ENCODE peak calls at places on chromosomes 6 and 20, in nine cellular contexts. One of them, this sample, is unnamed.

GRCh38 chr20:51547951-51548350 is 5.4 kb upstream of the NFATC2 start:
- DNase-seq in cardiac muscle cell: no peak
- DNase-seq in kidney epithelial cell: no peak
- DNase-seq in GM06990: no peak
- DNase-seq in LNCaP clone FGC: no peak
- DNase-seq in OCI-LY7: no peak
- DNase-seq in right atrium auricular region: no peak
- DNase-seq in heart right ventricle: no peak
- DNase-seq in psoas muscle: no peak
- DNase-seq in this sample: no peak

GRCh38 chr20:63942250-63943006 is 13.8 kb downstream of the UCKL1 start:
- DNase-seq in cardiac muscle cell: peak
- DNase-seq in kidney epithelial cell: no peak
- DNase-seq in GM06990: peak
- DNase-seq in LNCaP clone FGC: no peak
- DNase-seq in OCI-LY7: peak
- DNase-seq in right atrium auricular region: no peak
- DNase-seq in heart right ventricle: peak
- DNase-seq in psoas muscle: peak
- DNase-seq in this sample: no peak

GRCh38 chr20:63898882-63899558 is 4.1 kb downstream of the DNAJC5 start:
- DNase-seq in cardiac muscle cell: no peak
- DNase-seq in kidney epithelial cell: no peak
- DNase-seq in GM06990: no peak
- DNase-seq in LNCaP clone FGC: no peak
- DNase-seq in OCI-LY7: no peak
- DNase-seq in right atrium auricular region: peak
- DNase-seq in heart right ventricle: no peak
- DNase-seq in psoas muscle: no peak
- DNase-seq in this sample: no peak

GRCh38 chr6:145151624-145152023 is 583.7 kb downstream of the EPM2A start:
- DNase-seq in cardiac muscle cell: peak
- DNase-seq in kidney epithelial cell: no peak
- DNase-seq in GM06990: no peak
- DNase-seq in LNCaP clone FGC: no peak
- DNase-seq in OCI-LY7: no peak
- DNase-seq in right atrium auricular region: no peak
- DNase-seq in heart right ventricle: no peak
- DNase-seq in psoas muscle: no peak
- DNase-seq in this sample: no peak

GRCh38 chr6:70304611-70305010 is 1.7 kb upstream of the COL9A1 start:
- DNase-seq in cardiac muscle cell: no peak
- DNase-seq in kidney epithelial cell: peak
- DNase-seq in GM06990: no peak
- DNase-seq in LNCaP clone FGC: no peak
- DNase-seq in OCI-LY7: no peak
- DNase-seq in right atrium auricular region: no peak
- DNase-seq in heart right ventricle: no peak
- DNase-seq in psoas muscle: no peak
- DNase-seq in this sample: no peak

GRCh38 chr6:16331328-16332174 is 93.2 kb downstream of the GMPR start:
- DNase-seq in cardiac muscle cell: peak
- DNase-seq in kidney epithelial cell: no peak
- DNase-seq in GM06990: no peak
- DNase-seq in LNCaP clone FGC: peak
- DNase-seq in OCI-LY7: peak
- DNase-seq in right atrium auricular region: no peak
- DNase-seq in heart right ventricle: peak
- DNase-seq in psoas muscle: peak
- DNase-seq in this sample: no peak

GRCh38 chr6:2809015-2809414 is 32.6 kb downstream of the SERPINB1 start:
- DNase-seq in cardiac muscle cell: no peak
- DNase-seq in kidney epithelial cell: no peak
- DNase-seq in GM06990: no peak
- DNase-seq in LNCaP clone FGC: no peak
- DNase-seq in OCI-LY7: no peak
- DNase-seq in right atrium auricular region: no peak
- DNase-seq in heart right ventricle: no peak
- DNase-seq in psoas muscle: no peak
- DNase-seq in this sample: no peak

GRCh38 chr6:129801909-129802308 is 59.2 kb downstream of the TMEM244 start:
- DNase-seq in cardiac muscle cell: no peak
- DNase-seq in kidney epithelial cell: no peak
- DNase-seq in GM06990: no peak
- DNase-seq in LNCaP clone FGC: peak
- DNase-seq in OCI-LY7: no peak
- DNase-seq in right atrium auricular region: no peak
- DNase-seq in heart right ventricle: no peak
- DNase-seq in psoas muscle: no peak
- DNase-seq in this sample: no peak

GRCh38 chr6:117976030-117976651 is 69.1 kb downstream of the SLC35F1 start:
- DNase-seq in cardiac muscle cell: peak
- DNase-seq in kidney epithelial cell: no peak
- DNase-seq in GM06990: no peak
- DNase-seq in LNCaP clone FGC: peak
- DNase-seq in OCI-LY7: peak
- DNase-seq in right atrium auricular region: no peak
- DNase-seq in heart right ventricle: no peak
- DNase-seq in psoas muscle: no peak
- DNase-seq in this sample: no peak

GRCh38 chr20:12591949-12592470 is 416.8 kb upstream of the SPTLC3 start:
- DNase-seq in cardiac muscle cell: no peak
- DNase-seq in kidney epithelial cell: no peak
- DNase-seq in GM06990: no peak
- DNase-seq in LNCaP clone FGC: no peak
- DNase-seq in OCI-LY7: no peak
- DNase-seq in right atrium auricular region: no peak
- DNase-seq in heart right ventricle: no peak
- DNase-seq in psoas muscle: no peak
- DNase-seq in this sample: no peak

GRCh38 chr20:50928469-50928868 is 2.8 kb downstream of the ADNP start:
- DNase-seq in cardiac muscle cell: no peak
- DNase-seq in kidney epithelial cell: no peak
- DNase-seq in GM06990: no peak
- DNase-seq in LNCaP clone FGC: no peak
- DNase-seq in OCI-LY7: no peak
- DNase-seq in right atrium auricular region: no peak
- DNase-seq in heart right ventricle: no peak
- DNase-seq in psoas muscle: no peak
- DNase-seq in this sample: no peak

GRCh38 chr6:107894821-107895396 is 63.1 kb downstream of the SEC63 start:
- DNase-seq in cardiac muscle cell: no peak
- DNase-seq in kidney epithelial cell: no peak
- DNase-seq in GM06990: peak
- DNase-seq in LNCaP clone FGC: peak
- DNase-seq in OCI-LY7: peak
- DNase-seq in right atrium auricular region: no peak
- DNase-seq in heart right ventricle: no peak
- DNase-seq in psoas muscle: no peak
- DNase-seq in this sample: no peak

GRCh38 chr6:114390176-114390575 is 47.4 kb upstream of the HS3ST5 start:
- DNase-seq in cardiac muscle cell: no peak
- DNase-seq in kidney epithelial cell: no peak
- DNase-seq in GM06990: no peak
- DNase-seq in LNCaP clone FGC: no peak
- DNase-seq in OCI-LY7: no peak
- DNase-seq in right atrium auricular region: no peak
- DNase-seq in heart right ventricle: no peak
- DNase-seq in psoas muscle: no peak
- DNase-seq in this sample: no peak

GRCh38 chr20:39676857-39677351 is 714.8 kb downstream of the DHX35 start:
- DNase-seq in cardiac muscle cell: peak
- DNase-seq in kidney epithelial cell: no peak
- DNase-seq in GM06990: no peak
- DNase-seq in LNCaP clone FGC: no peak
- DNase-seq in OCI-LY7: no peak
- DNase-seq in right atrium auricular region: no peak
- DNase-seq in heart right ventricle: no peak
- DNase-seq in psoas muscle: no peak
- DNase-seq in this sample: no peak

GRCh38 chr6:161374971-161375873 is 101.4 kb upstream of the AGPAT4 start:
- DNase-seq in cardiac muscle cell: peak
- DNase-seq in kidney epithelial cell: no peak
- DNase-seq in GM06990: no peak
- DNase-seq in LNCaP clone FGC: peak
- DNase-seq in OCI-LY7: no peak
- DNase-seq in right atrium auricular region: peak
- DNase-seq in heart right ventricle: peak
- DNase-seq in psoas muscle: peak
- DNase-seq in this sample: no peak

GRCh38 chr6:2858678-2859324 is 17.1 kb upstream of the SERPINB1 start:
- DNase-seq in cardiac muscle cell: peak
- DNase-seq in kidney epithelial cell: no peak
- DNase-seq in GM06990: no peak
- DNase-seq in LNCaP clone FGC: no peak
- DNase-seq in OCI-LY7: peak
- DNase-seq in right atrium auricular region: no peak
- DNase-seq in heart right ventricle: no peak
- DNase-seq in psoas muscle: no peak
- DNase-seq in this sample: no peak

GRCh38 chr20:34112600-34113061 is 588 bp upstream of the EIF2S2 start:
- DNase-seq in cardiac muscle cell: peak
- DNase-seq in kidney epithelial cell: no peak
- DNase-seq in GM06990: no peak
- DNase-seq in LNCaP clone FGC: no peak
- DNase-seq in OCI-LY7: no peak
- DNase-seq in right atrium auricular region: peak
- DNase-seq in heart right ventricle: no peak
- DNase-seq in psoas muscle: no peak
- DNase-seq in this sample: no peak

GRCh38 chr20:11130554-11131166 is 456.9 kb upstream of the JAG1 start:
- DNase-seq in cardiac muscle cell: no peak
- DNase-seq in kidney epithelial cell: no peak
- DNase-seq in GM06990: peak
- DNase-seq in LNCaP clone FGC: no peak
- DNase-seq in OCI-LY7: no peak
- DNase-seq in right atrium auricular region: no peak
- DNase-seq in heart right ventricle: no peak
- DNase-seq in psoas muscle: no peak
- DNase-seq in this sample: no peak

GRCh38 chr6:57075092-57075491 is 14.9 kb upstream of the ZNF451 start:
- DNase-seq in cardiac muscle cell: no peak
- DNase-seq in kidney epithelial cell: no peak
- DNase-seq in GM06990: no peak
- DNase-seq in LNCaP clone FGC: no peak
- DNase-seq in OCI-LY7: no peak
- DNase-seq in right atrium auricular region: no peak
- DNase-seq in heart right ventricle: no peak
- DNase-seq in psoas muscle: no peak
- DNase-seq in this sample: no peak
- TF ChIP-seq CTCF in cardiac muscle cell: no peak
- TF ChIP-seq CTCF in kidney epithelial cell: no peak
- TF ChIP-seq CTCF in GM06990: no peak
- TF ChIP-seq CTCF in LNCaP clone FGC: no peak
- TF ChIP-seq CTCF in OCI-LY7: no peak
- TF ChIP-seq CTCF in right atrium auricular region: no peak
- TF ChIP-seq CTCF in heart right ventricle: no peak
- TF ChIP-seq CTCF in psoas muscle: no peak
- TF ChIP-seq CTCF in this sample: no peak

GRCh38 chr6:19849196-19849595 is 12.0 kb downstream of the ID4 start:
- DNase-seq in cardiac muscle cell: no peak
- DNase-seq in kidney epithelial cell: no peak
- DNase-seq in GM06990: no peak
- DNase-seq in LNCaP clone FGC: no peak
- DNase-seq in OCI-LY7: no peak
- DNase-seq in right atrium auricular region: no peak
- DNase-seq in heart right ventricle: no peak
- DNase-seq in psoas muscle: no peak
- DNase-seq in this sample: no peak
- H3K4me3 ChIP-seq in cardiac muscle cell: no peak
- H3K4me3 ChIP-seq in kidney epithelial cell: no peak
- H3K4me3 ChIP-seq in GM06990: no peak
- H3K4me3 ChIP-seq in LNCaP clone FGC: no peak
- H3K4me3 ChIP-seq in OCI-LY7: peak
- H3K4me3 ChIP-seq in right atrium auricular region: no peak
- H3K4me3 ChIP-seq in heart right ventricle: no peak
- H3K4me3 ChIP-seq in psoas muscle: no peak
- H3K4me3 ChIP-seq in this sample: no peak

GRCh38 chr6:18330548-18331066 is 56.5 kb upstream of the RNF144B start:
- DNase-seq in cardiac muscle cell: no peak
- DNase-seq in kidney epithelial cell: no peak
- DNase-seq in GM06990: peak
- DNase-seq in LNCaP clone FGC: no peak
- DNase-seq in OCI-LY7: peak
- DNase-seq in right atrium auricular region: no peak
- DNase-seq in heart right ventricle: no peak
- DNase-seq in psoas muscle: no peak
- DNase-seq in this sample: no peak

GRCh38 chr6:18329781-18330180 is 57.4 kb upstream of the RNF144B start:
- DNase-seq in cardiac muscle cell: no peak
- DNase-seq in kidney epithelial cell: no peak
- DNase-seq in GM06990: no peak
- DNase-seq in LNCaP clone FGC: no peak
- DNase-seq in OCI-LY7: peak
- DNase-seq in right atrium auricular region: no peak
- DNase-seq in heart right ventricle: no peak
- DNase-seq in psoas muscle: no peak
- DNase-seq in this sample: no peak

GRCh38 chr6:18327621-18328548 is 59.3 kb upstream of the RNF144B start:
- DNase-seq in cardiac muscle cell: peak
- DNase-seq in kidney epithelial cell: no peak
- DNase-seq in GM06990: peak
- DNase-seq in LNCaP clone FGC: no peak
- DNase-seq in OCI-LY7: peak
- DNase-seq in right atrium auricular region: peak
- DNase-seq in heart right ventricle: no peak
- DNase-seq in psoas muscle: no peak
- DNase-seq in this sample: no peak

GRCh38 chr6:18326980-18327379 is 60.2 kb upstream of the RNF144B start:
- DNase-seq in cardiac muscle cell: no peak
- DNase-seq in kidney epithelial cell: no peak
- DNase-seq in GM06990: no peak
- DNase-seq in LNCaP clone FGC: no peak
- DNase-seq in OCI-LY7: no peak
- DNase-seq in right atrium auricular region: no peak
- DNase-seq in heart right ventricle: no peak
- DNase-seq in psoas muscle: no peak
- DNase-seq in this sample: no peak

DNA sequence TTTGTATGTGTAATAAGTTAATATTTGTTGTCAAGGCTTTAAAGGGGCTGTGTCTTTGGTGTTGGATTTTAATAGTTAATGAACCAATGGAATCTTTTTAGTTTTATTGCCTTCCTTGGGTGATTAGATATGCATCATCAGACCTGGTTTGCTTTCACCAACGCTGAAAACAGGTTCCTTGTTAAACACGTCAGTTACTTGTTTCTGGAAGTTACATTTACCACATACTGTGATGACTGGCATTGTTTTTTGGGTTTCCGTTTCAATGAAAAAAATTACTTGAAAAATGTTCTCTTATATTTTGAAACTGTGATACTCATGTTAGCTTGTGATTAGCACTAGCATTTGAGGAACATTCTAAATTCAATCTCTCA is 58.6 kb upstream of the RNF144B start:
- DNase-seq in cardiac muscle cell: no peak
- DNase-seq in kidney epithelial cell: no peak
- DNase-seq in GM06990: no peak
- DNase-seq in LNCaP clone FGC: peak
- DNase-seq in OCI-LY7: peak
- DNase-seq in right atrium auricular region: no peak
- DNase-seq in heart right ventricle: no peak
- DNase-seq in psoas muscle: no peak
- DNase-seq in this sample: no peak
- TF ChIP-seq CTCF in cardiac muscle cell: no peak
- TF ChIP-seq CTCF in kidney epithelial cell: no peak
- TF ChIP-seq CTCF in GM06990: no peak
- TF ChIP-seq CTCF in LNCaP clone FGC: no peak
- TF ChIP-seq CTCF in OCI-LY7: no peak
- TF ChIP-seq CTCF in right atrium auricular region: no peak
- TF ChIP-seq CTCF in heart right ventricle: no peak
- TF ChIP-seq CTCF in psoas muscle: no peak
- TF ChIP-seq CTCF in this sample: no peak

GRCh38 chr6:135025775-135026174 is 28.8 kb downstream of the HBS1L start:
- DNase-seq in cardiac muscle cell: no peak
- DNase-seq in kidney epithelial cell: no peak
- DNase-seq in GM06990: no peak
- DNase-seq in LNCaP clone FGC: no peak
- DNase-seq in OCI-LY7: no peak
- DNase-seq in right atrium auricular region: no peak
- DNase-seq in heart right ventricle: no peak
- DNase-seq in psoas muscle: no peak
- DNase-seq in this sample: no peak
- H3K4me3 ChIP-seq in cardiac muscle cell: no peak
- H3K4me3 ChIP-seq in kidney epithelial cell: no peak
- H3K4me3 ChIP-seq in GM06990: no peak
- H3K4me3 ChIP-seq in LNCaP clone FGC: no peak
- H3K4me3 ChIP-seq in OCI-LY7: no peak
- H3K4me3 ChIP-seq in right atrium auricular region: no peak
- H3K4me3 ChIP-seq in heart right ventricle: no peak
- H3K4me3 ChIP-seq in psoas muscle: no peak
- H3K4me3 ChIP-seq in this sample: no peak

This sample was measured in AG04449.